ENCODE peak calls at places on chromosome 13, in eight cellular contexts. W is cardiac muscle cell; V is mucosa of descending colon; P is CD4-positive, alpha-beta T cell; U is psoas muscle; M is GM12864; D is AG04450; T is testis. R is an unnamed sample.

GRCh38 chr13:113786262-113786841 is 27.3 kb downstream of the TMEM255B start:
- DNase-seq in D (peak; percentile 29), M (no peak), U (no peak), V (no peak), W (no peak), T (no peak), P (no peak), R (no peak)

GRCh38 chr13:42401376-42401775 is 129.4 kb downstream of the AKAP11 start:
- DNase-seq in V (no peak), D (no peak), U (no peak), T (no peak), P (no peak), M (no peak), W (no peak), R (no peak)

GRCh38 chr13:20942938-20943518 is 40.5 kb upstream of the XPO4 start:
- DNase-seq in M (no peak), V (peak; percentile 35), P (no peak), U (no peak), T (no peak), W (no peak), D (no peak), R (no peak)

GRCh38 chr13:48232420-48233096 is 448 bp upstream of the ITM2B start:
- DNase-seq in T (no peak), U (no peak), V (no peak), P (no peak), M (no peak), W (no peak), D (no peak), R (no peak)

GRCh38 chr13:39577203-39577602 is 25.8 kb downstream of the LHFPL6 start:
- DNase-seq in M (no peak), V (no peak), T (no peak), W (no peak), U (no peak), P (no peak), D (no peak), R (no peak)

GRCh38 chr13:71117920-71118319 is 749.1 kb downstream of the DACH1 start:
- DNase-seq in W (no peak), D (no peak), U (no peak), T (no peak), M (no peak), P (no peak), V (no peak), R (no peak)

GRCh38 chr13:30520571-30520970 is 54.8 kb upstream of the HMGB1 start:
- DNase-seq in P (no peak), T (no peak), U (no peak), M (no peak), W (no peak), V (no peak), D (peak; percentile 10), R (no peak)

GRCh38 chr13:59680429-59681024 is 483.2 kb downstream of the DIAPH3 start:
- DNase-seq in U (no peak), T (no peak), V (no peak), W (peak; percentile 39), P (no peak), M (no peak), D (no peak), R (no peak)

GRCh38 chr13:80337011-80337688 is 3.8 kb downstream of the SPRY2 start:
- DNase-seq in U (no peak), D (no peak), T (no peak), W (no peak), M (no peak), V (peak; percentile 36), P (no peak), R (no peak)

GRCh38 chr13:30371649-30372265 is 50.5 kb upstream of the UBE2L5 start:
- DNase-seq in V (peak; percentile 51), P (peak; percentile 83), M (peak; percentile 92), D (no peak), W (no peak), T (no peak), U (no peak), R (peak; percentile 82)

GRCh38 chr13:77904031-77904430 is 14.6 kb downstream of the EDNRB start:
- DNase-seq in W (no peak), M (no peak), U (no peak), V (no peak), P (no peak), T (no peak), D (no peak), R (no peak)

GRCh38 chr13:101523732-101524131 is 71.3 kb downstream of the ITGBL1 start:
- DNase-seq in U (no peak), P (no peak), W (no peak), D (peak; percentile 7), T (no peak), M (no peak), V (no peak), R (no peak)

GRCh38 chr13:20142019-20142926 is 18.6 kb downstream of the GJA3 start:
- DNase-seq in D (no peak), W (no peak), T (no peak), V (no peak), P (no peak), M (no peak), U (no peak), R (no peak)

GRCh38 chr13:46486270-46486669 is 66.7 kb upstream of the LRCH1 start:
- DNase-seq in V (no peak), U (no peak), D (no peak), T (no peak), M (no peak), W (no peak), P (no peak), R (no peak)

GRCh38 chr13:27911499-27911898 is 8.3 kb upstream of the PDX1 start:
- DNase-seq in M (no peak), V (no peak), D (no peak), U (no peak), W (no peak), T (no peak), P (no peak), R (no peak)
- TF ChIP-seq CTCF in M (no peak), V (no peak), D (no peak), U (no peak), W (no peak), T (no peak), P (no peak), R (no peak)

DNA sequence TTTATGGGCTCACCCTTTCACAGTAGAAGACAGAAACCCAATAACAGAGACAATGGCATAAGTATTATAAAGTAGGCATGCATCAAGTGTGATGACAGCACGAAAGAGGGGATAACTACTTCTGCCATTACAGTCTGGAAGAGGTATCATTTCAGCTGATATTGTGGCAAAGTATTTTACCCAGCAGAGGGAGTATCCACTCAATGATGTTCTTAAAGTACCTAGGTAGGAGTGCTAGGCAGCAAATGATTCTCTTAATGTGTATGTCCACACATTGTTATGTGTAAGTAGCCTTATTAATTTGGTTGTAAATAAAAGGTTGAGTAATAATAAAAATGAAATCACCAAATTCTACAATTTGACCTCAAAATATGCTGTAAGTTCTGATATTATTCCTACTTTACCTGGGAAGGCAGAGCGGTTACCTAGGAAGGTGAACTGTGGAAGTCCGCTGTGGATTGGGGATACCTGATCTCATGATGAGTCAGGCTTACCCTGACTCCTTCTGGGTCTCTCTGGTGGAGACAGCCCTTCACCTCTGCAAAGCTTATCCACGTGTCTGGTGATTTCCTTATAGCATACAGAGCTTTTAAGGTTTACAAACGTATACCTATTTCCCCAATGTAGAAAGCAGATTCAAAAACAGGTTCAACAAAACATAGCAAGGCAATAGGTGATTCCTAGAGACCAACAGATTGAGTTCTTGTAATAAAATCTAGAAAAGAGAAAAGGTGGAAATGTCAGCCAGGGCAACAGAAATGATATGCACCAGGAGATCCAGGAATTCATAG is 4.0 kb upstream of the UBAC2 start:
- DNase-seq in V (no peak), P (no peak), T (no peak), W (no peak), M (no peak), D (no peak), U (no peak), R (no peak)
- TF ChIP-seq CTCF in V (no peak), P (peak; percentile 60), T (no peak), W (peak; percentile 6), M (peak; percentile 20), D (peak; percentile 21), U (peak; percentile 29), R (peak; percentile 30)

DNA sequence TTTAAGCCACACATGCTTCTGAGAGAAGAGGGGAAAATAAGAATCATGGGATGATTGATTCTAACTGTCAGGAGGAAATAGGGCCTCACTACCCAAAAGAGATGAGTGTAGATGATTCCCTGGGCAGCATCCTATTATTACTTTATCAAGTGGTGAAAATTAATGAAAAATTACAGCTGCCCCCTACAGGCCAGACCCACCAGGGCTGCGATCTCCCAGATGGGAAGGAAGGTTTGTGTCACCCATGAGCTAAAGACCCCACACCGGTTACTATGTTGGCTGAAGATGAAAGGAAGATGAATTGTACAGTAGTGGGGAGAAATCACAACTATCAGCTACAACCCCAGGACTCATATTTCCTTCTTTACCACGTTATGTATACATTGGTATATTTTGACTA is 49.5 kb downstream of the RFC3 start:
- DNase-seq in D (no peak), W (no peak), T (no peak), P (no peak), M (no peak), V (no peak), U (no peak), R (no peak)
- TF ChIP-seq CTCF in D (peak; percentile 19), W (peak; percentile 26), T (no peak), P (no peak), M (peak; percentile 11), V (no peak), U (no peak), R (no peak)

GRCh38 chr13:37164635-37165034 is 59.2 kb upstream of the CSNK1A1L start:
- DNase-seq in T (no peak), W (no peak), P (no peak), U (no peak), M (no peak), V (no peak), D (no peak), R (no peak)

GRCh38 chr13:37168922-37169321 is 63.5 kb upstream of the CSNK1A1L start:
- DNase-seq in T (no peak), U (no peak), M (no peak), P (no peak), W (no peak), D (no peak), V (no peak), R (no peak)

GRCh38 chr13:37168151-37168550 is 62.7 kb upstream of the CSNK1A1L start:
- DNase-seq in V (no peak), U (no peak), W (no peak), P (no peak), T (no peak), M (no peak), D (no peak), R (no peak)

GRCh38 chr13:37158481-37158880 is 53.0 kb upstream of the CSNK1A1L start:
- DNase-seq in D (no peak), T (no peak), P (no peak), W (no peak), M (no peak), V (no peak), U (no peak), R (no peak)

DNA sequence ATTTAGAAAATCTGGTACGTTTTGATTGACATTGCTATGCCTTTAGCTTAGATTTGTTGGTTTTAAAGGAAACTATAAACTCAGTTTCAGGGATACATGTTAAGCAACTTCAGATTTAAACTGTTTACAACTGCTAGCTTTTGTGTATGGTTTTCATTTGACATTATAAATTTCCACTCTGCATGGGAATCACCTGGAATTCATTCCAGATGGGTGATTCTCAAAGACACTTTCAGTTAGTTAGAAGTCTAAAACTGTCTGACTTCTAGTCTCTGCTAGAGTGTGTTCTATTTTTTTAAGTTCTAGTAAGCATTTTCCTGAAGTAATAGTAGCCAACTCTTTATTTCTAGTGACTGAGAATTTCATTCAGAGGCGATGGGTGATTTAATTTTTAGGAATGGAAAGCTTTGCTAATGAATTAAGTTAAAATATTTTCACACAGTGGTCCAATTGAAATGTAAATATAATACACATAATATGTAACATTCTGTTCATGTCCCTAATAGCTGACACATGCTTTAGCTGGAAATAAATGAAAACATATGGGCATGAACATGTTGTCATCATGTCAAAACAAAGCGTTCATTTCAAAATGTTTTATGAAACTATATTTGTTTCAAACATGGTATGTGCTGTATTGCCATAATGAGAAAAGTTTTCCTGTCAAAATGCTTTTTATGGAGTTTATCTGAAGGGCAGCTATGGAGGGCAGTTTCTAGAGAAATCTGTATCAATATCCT is 58.3 kb upstream of the CSNK1A1L start:
- DNase-seq in D (no peak), U (no peak), P (no peak), M (no peak), V (no peak), T (no peak), W (no peak), R (no peak)
- TF ChIP-seq CTCF in D (no peak), U (no peak), P (no peak), M (no peak), V (no peak), T (no peak), W (no peak), R (no peak)